ENCODE peak calls at places on chromosomes 12 and 14, in eight cellular contexts. One of them, this sample, is unnamed.

GRCh38 chr12:110269622-110270124 is 11.4 kb upstream of the ATP2A2 start:
- DNase-seq in NCI-H2081: no peak
- DNase-seq in MM.1S: no peak
- DNase-seq in AG08396: peak
- DNase-seq in GM10248: no peak
- DNase-seq in LNCaP clone FGC: no peak
- DNase-seq in NCI-H1436: no peak
- DNase-seq in C1 segment of cervical spinal cord: no peak
- DNase-seq in this sample: no peak

GRCh38 chr12:100608776-100609175 is 35.3 kb downstream of the GAS2L3 start:
- DNase-seq in GM10248: no peak
- DNase-seq in C1 segment of cervical spinal cord: peak
- DNase-seq in NCI-H2081: no peak
- DNase-seq in NCI-H1436: no peak
- DNase-seq in MM.1S: no peak
- DNase-seq in LNCaP clone FGC: no peak
- DNase-seq in AG08396: no peak
- DNase-seq in this sample: peak

GRCh38 chr14:64510825-64511679 is 6.5 kb downstream of the ZBTB1 start:
- DNase-seq in NCI-H2081: peak
- DNase-seq in LNCaP clone FGC: no peak
- DNase-seq in AG08396: peak
- DNase-seq in NCI-H1436: peak
- DNase-seq in GM10248: peak
- DNase-seq in C1 segment of cervical spinal cord: no peak
- DNase-seq in MM.1S: peak
- DNase-seq in this sample: no peak

GRCh38 chr14:100291305-100292075 is 14.8 kb downstream of the SLC25A29 start:
- DNase-seq in AG08396: peak
- DNase-seq in NCI-H2081: no peak
- DNase-seq in MM.1S: no peak
- DNase-seq in NCI-H1436: no peak
- DNase-seq in C1 segment of cervical spinal cord: no peak
- DNase-seq in LNCaP clone FGC: no peak
- DNase-seq in GM10248: no peak
- DNase-seq in this sample: peak

GRCh38 chr12:93127582-93128331 is 198.7 kb upstream of the EEA1 start:
- DNase-seq in GM10248: no peak
- DNase-seq in LNCaP clone FGC: no peak
- DNase-seq in MM.1S: no peak
- DNase-seq in NCI-H2081: peak
- DNase-seq in NCI-H1436: peak
- DNase-seq in AG08396: no peak
- DNase-seq in C1 segment of cervical spinal cord: no peak
- DNase-seq in this sample: no peak

GRCh38 chr12:3000548-3001275 is 41.5 kb downstream of the TEAD4 start:
- DNase-seq in NCI-H1436: no peak
- DNase-seq in MM.1S: no peak
- DNase-seq in NCI-H2081: no peak
- DNase-seq in LNCaP clone FGC: no peak
- DNase-seq in C1 segment of cervical spinal cord: no peak
- DNase-seq in AG08396: no peak
- DNase-seq in GM10248: no peak
- DNase-seq in this sample: no peak

GRCh38 chr12:10543499-10543898 is 37.8 kb downstream of the EIF2S3B start:
- DNase-seq in C1 segment of cervical spinal cord: no peak
- DNase-seq in NCI-H1436: no peak
- DNase-seq in GM10248: no peak
- DNase-seq in LNCaP clone FGC: no peak
- DNase-seq in MM.1S: no peak
- DNase-seq in NCI-H2081: no peak
- DNase-seq in AG08396: no peak
- DNase-seq in this sample: no peak

GRCh38 chr14:105491366-105492006 is 440 bp downstream of the TEDC1 start:
- DNase-seq in NCI-H1436: peak
- DNase-seq in AG08396: peak
- DNase-seq in MM.1S: peak
- DNase-seq in GM10248: peak
- DNase-seq in C1 segment of cervical spinal cord: peak
- DNase-seq in LNCaP clone FGC: peak
- DNase-seq in NCI-H2081: peak
- DNase-seq in this sample: peak

GRCh38 chr12:54282949-54283593 is 2.5 kb downstream of the HNRNPA1 start:
- DNase-seq in C1 segment of cervical spinal cord: no peak
- DNase-seq in MM.1S: no peak
- DNase-seq in AG08396: no peak
- DNase-seq in NCI-H1436: no peak
- DNase-seq in NCI-H2081: no peak
- DNase-seq in LNCaP clone FGC: no peak
- DNase-seq in GM10248: no peak
- DNase-seq in this sample: no peak

GRCh38 chr12:132595183-132595582 is 15.2 kb downstream of the LRCOL1 start:
- DNase-seq in MM.1S: no peak
- DNase-seq in NCI-H2081: no peak
- DNase-seq in C1 segment of cervical spinal cord: no peak
- DNase-seq in LNCaP clone FGC: no peak
- DNase-seq in NCI-H1436: no peak
- DNase-seq in GM10248: no peak
- DNase-seq in AG08396: no peak
- DNase-seq in this sample: peak

GRCh38 chr14:53217283-53217994 is 64.3 kb upstream of the DDHD1 start:
- DNase-seq in MM.1S: peak
- DNase-seq in NCI-H1436: peak
- DNase-seq in LNCaP clone FGC: no peak
- DNase-seq in AG08396: peak
- DNase-seq in C1 segment of cervical spinal cord: peak
- DNase-seq in GM10248: peak
- DNase-seq in NCI-H2081: peak
- DNase-seq in this sample: peak

GRCh38 chr12:63862187-63863107 is 17.9 kb downstream of the SRGAP1 start:
- DNase-seq in MM.1S: no peak
- DNase-seq in GM10248: no peak
- DNase-seq in C1 segment of cervical spinal cord: no peak
- DNase-seq in AG08396: peak
- DNase-seq in NCI-H1436: no peak
- DNase-seq in NCI-H2081: no peak
- DNase-seq in LNCaP clone FGC: peak
- DNase-seq in this sample: no peak

GRCh38 chr14:59301354-59301753 is 112.9 kb downstream of the DAAM1 start:
- DNase-seq in GM10248: peak
- DNase-seq in NCI-H2081: peak
- DNase-seq in MM.1S: peak
- DNase-seq in NCI-H1436: no peak
- DNase-seq in C1 segment of cervical spinal cord: no peak
- DNase-seq in LNCaP clone FGC: no peak
- DNase-seq in AG08396: no peak
- DNase-seq in this sample: no peak

GRCh38 chr12:10873374-10873773 is 10.7 kb downstream of the PRH1 start:
- DNase-seq in LNCaP clone FGC: no peak
- DNase-seq in GM10248: no peak
- DNase-seq in C1 segment of cervical spinal cord: no peak
- DNase-seq in AG08396: no peak
- DNase-seq in MM.1S: no peak
- DNase-seq in NCI-H2081: no peak
- DNase-seq in NCI-H1436: no peak
- DNase-seq in this sample: no peak

GRCh38 chr14:70972107-70972976 is 65.1 kb downstream of the PCNX1 start:
- DNase-seq in MM.1S: peak
- DNase-seq in NCI-H1436: peak
- DNase-seq in NCI-H2081: peak
- DNase-seq in LNCaP clone FGC: peak
- DNase-seq in C1 segment of cervical spinal cord: peak
- DNase-seq in GM10248: peak
- DNase-seq in AG08396: peak
- DNase-seq in this sample: no peak